ENCODE peak calls at places on chromosomes 1 and 21, in six cellular contexts. F, M, N, X, H and R are unnamed samples.

GRCh38 chr1:56409112-56409691 is 170.2 kb downstream of the PLPP3 start:
- DNase-seq in N (peak), X (no peak), H (no peak), M (no peak), F (no peak), R (no peak)

GRCh38 chr1:245856944-245857531 is 650.0 kb downstream of the SMYD3 start:
- DNase-seq in M (peak), H (no peak), F (peak), X (no peak), N (no peak), R (no peak)

GRCh38 chr1:26190373-26190987 is at the start of gene CATSPER4:
- DNase-seq in N (no peak), F (no peak), X (no peak), H (peak), M (no peak), R (no peak)

GRCh38 chr1:35443768-35444518 is 113.3 kb downstream of the KIAA0319L start:
- DNase-seq in N (no peak), M (no peak), F (peak), X (no peak), H (no peak), R (no peak)

GRCh38 chr1:6902153-6902552 is 116.9 kb downstream of the CAMTA1 start:
- DNase-seq in H (no peak), X (no peak), F (no peak), N (no peak), M (no peak), R (no peak)

GRCh38 chr1:220448217-220448616 is 79.7 kb upstream of the MARK1 start:
- DNase-seq in H (no peak), M (no peak), F (no peak), N (no peak), X (no peak), R (no peak)

GRCh38 chr1:30525980-30526651 is 197.3 kb downstream of the MATN1 start:
- DNase-seq in M (peak), H (peak), N (peak), F (peak), X (no peak), R (no peak)

GRCh38 chr1:93275634-93276295 is 69.9 kb upstream of the DR1 start:
- DNase-seq in X (no peak), N (no peak), M (no peak), F (no peak), H (no peak), R (no peak)

GRCh38 chr1:229231754-229232119 is 39.2 kb upstream of the RAB4A start:
- DNase-seq in H (no peak), F (no peak), X (no peak), N (no peak), M (no peak), R (no peak)

GRCh38 chr1:242219905-242220304 is 221.0 kb upstream of the MAP1LC3C start:
- DNase-seq in X (no peak), H (no peak), N (no peak), M (no peak), F (no peak), R (no peak)

GRCh38 chr21:31098576-31099005 is 60.3 kb upstream of the KRTAP19-8 start:
- DNase-seq in N (peak), F (peak), X (no peak), H (peak), M (peak), R (peak)

GRCh38 chr1:87399264-87399663 is 70.6 kb downstream of the LMO4 start:
- DNase-seq in M (no peak), X (no peak), H (no peak), F (no peak), N (no peak), R (no peak)

GRCh38 chr1:168709896-168710305 is 19.1 kb downstream of the DPT start:
- DNase-seq in N (no peak), F (no peak), X (no peak), M (peak), H (no peak), R (no peak)

GRCh38 chr1:220884109-220884980 is 5.1 kb downstream of the HLX start:
- DNase-seq in F (no peak), X (no peak), M (peak), H (peak), N (peak), R (no peak)

GRCh38 chr1:51627672-51628071 is 10.8 kb downstream of the OSBPL9 start:
- DNase-seq in X (no peak), H (peak), N (no peak), F (peak), M (peak), R (no peak)

GRCh38 chr1:84286071-84286470 is 15.4 kb upstream of the SAMD13 start:
- DNase-seq in H (no peak), F (peak), N (no peak), X (no peak), M (peak), R (no peak)
- H3K4me3 ChIP-seq in H (no peak), F (no peak), N (no peak), X (no peak), M (no peak), R (no peak)

DNA sequence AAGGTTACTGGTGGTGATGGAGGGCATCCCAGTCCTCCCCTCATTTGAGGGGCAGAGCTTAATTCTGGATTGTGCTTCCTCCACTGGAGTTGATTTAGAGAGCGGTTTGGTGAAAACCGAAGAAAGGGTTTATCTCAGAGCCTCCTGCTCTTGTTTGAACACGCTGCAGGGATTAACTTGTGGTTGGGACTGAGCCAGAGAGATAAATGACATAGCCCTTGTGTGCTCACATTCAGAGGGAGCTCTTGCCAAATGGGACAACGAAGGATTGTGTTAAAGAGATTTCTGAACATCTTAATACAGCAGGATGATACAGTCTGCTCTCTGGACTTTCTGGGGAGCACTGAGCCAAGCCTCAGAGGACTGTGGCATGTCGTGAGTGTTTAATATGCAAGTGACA is 308.2 kb downstream of the DISC1 start:
- DNase-seq in X (no peak), H (peak), M (no peak), F (peak), N (no peak), R (no peak)
- H3K4me3 ChIP-seq in X (no peak), H (no peak), M (no peak), F (no peak), N (no peak), R (no peak)

GRCh38 chr1:84436907-84437667 is 38.8 kb downstream of the DNASE2B start:
- DNase-seq in X (no peak), F (no peak), N (no peak), M (no peak), H (no peak), R (no peak)
- H3K4me3 ChIP-seq in X (no peak), F (no peak), N (no peak), M (no peak), H (no peak), R (no peak)

GRCh38 chr1:12175456-12175797 is 8.6 kb downstream of the TNFRSF1B start:
- DNase-seq in X (no peak), H (no peak), F (no peak), N (no peak), M (no peak), R (no peak)

GRCh38 chr1:12176298-12177118 is 9.7 kb downstream of the TNFRSF1B start:
- DNase-seq in M (no peak), F (no peak), X (no peak), N (no peak), H (no peak), R (no peak)

GRCh38 chr1:12172959-12173358 is 6.2 kb downstream of the TNFRSF1B start:
- DNase-seq in X (no peak), H (no peak), N (no peak), M (no peak), F (no peak), R (no peak)

GRCh38 chr1:12173631-12174121 is 6.9 kb downstream of the TNFRSF1B start:
- DNase-seq in N (no peak), F (peak), M (no peak), H (no peak), X (peak), R (peak)

GRCh38 chr1:12174789-12175455 is 8.1 kb downstream of the TNFRSF1B start:
- DNase-seq in N (peak), H (peak), M (no peak), X (no peak), F (no peak), R (no peak)
- H3K4me3 ChIP-seq in N (no peak), H (no peak), M (no peak), X (no peak), F (no peak), R (no peak)

DNA sequence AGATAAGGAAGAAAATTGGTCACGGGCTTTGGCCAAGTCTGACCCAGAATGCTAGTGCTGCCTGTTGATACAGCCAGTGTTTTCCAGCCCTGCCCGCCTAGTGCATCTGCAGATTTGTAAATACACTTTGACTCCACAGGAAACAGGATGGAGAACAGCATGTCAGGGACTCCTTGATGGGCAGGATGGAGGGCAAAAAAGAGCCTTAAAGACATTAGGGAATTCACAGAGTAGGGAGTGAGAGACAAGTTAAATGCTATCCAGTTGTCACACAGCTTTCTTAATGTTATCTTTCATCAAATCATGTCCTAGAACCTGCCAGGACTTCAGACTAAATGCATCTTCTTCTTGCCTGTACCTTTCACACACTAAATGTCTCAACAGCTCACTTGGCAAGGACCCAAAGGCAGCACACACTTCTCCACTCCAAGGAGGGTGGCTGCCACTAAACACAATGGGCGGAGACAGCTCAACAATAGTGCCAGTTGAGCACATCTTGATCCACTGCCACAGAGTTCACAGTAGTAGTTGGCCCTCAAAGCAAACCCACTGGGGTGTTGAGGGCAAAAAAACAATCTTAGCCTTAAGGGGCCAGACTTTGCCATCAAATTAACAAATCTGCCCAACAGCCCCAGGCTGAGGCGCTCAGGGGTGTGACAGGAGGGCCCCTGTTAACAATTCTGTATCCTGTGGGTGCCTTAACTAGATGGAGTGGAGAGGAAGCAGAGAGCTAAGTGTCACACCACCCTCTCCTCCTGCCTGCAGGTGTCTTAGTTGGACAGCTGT is 2.7 kb downstream of the HIVEP3 start:
- DNase-seq in X (no peak), M (no peak), N (no peak), H (no peak), F (no peak), R (no peak)
- H3K4me3 ChIP-seq in X (no peak), M (no peak), N (no peak), H (no peak), F (no peak), R (no peak)

GRCh38 chr1:117427297-117427696 is 60.0 kb downstream of the MAN1A2 start:
- DNase-seq in H (no peak), M (peak), N (no peak), X (no peak), F (no peak), R (no peak)
- H3K4me3 ChIP-seq in H (no peak), M (no peak), N (no peak), X (no peak), F (no peak), R (no peak)

DNA sequence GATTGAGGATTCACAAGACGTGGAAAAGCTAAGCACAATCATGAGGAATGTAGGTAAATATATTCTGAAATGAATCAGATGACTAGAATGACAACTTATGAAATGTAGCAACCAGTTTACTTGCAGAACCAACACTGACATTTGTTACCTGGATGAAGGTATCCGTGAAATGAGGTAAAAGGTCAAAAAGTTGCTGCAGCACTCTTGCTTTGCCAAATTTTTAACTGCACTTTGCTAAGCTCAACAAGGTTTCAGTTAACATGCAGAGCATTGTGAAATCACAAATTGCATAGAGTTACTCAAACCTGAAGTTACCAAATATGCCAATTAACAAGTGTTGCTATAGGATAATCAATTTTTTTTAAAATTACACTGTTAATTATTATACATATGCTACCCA is 1280.1 kb downstream of the KCNT2 start:
- DNase-seq in X (no peak), N (no peak), F (peak), M (no peak), H (no peak), R (no peak)
- H3K4me3 ChIP-seq in X (no peak), N (no peak), F (no peak), M (no peak), H (no peak), R (no peak)

GRCh38 chr1:197922070-197922390 is 4.9 kb downstream of the LHX9 start:
- DNase-seq in M (no peak), N (no peak), H (no peak), X (no peak), F (no peak), R (no peak)

GRCh38 chr1:197919523-197920301 is 2.5 kb downstream of the LHX9 start:
- DNase-seq in X (no peak), N (no peak), F (no peak), M (no peak), H (no peak), R (no peak)

GRCh38 chr1:197920345-197921117 is 3.4 kb downstream of the LHX9 start:
- DNase-seq in X (no peak), M (no peak), F (no peak), H (no peak), N (no peak), R (no peak)

GRCh38 chr1:197923013-197923412 is 5.8 kb downstream of the LHX9 start:
- DNase-seq in M (no peak), N (no peak), F (no peak), X (no peak), H (no peak), R (no peak)

GRCh38 chr1:197921235-197922069 is 4.3 kb downstream of the LHX9 start:
- DNase-seq in N (no peak), X (no peak), F (no peak), H (no peak), M (no peak), R (no peak)
- H3K4me3 ChIP-seq in N (no peak), X (no peak), F (no peak), H (no peak), M (no peak), R (no peak)

DNA sequence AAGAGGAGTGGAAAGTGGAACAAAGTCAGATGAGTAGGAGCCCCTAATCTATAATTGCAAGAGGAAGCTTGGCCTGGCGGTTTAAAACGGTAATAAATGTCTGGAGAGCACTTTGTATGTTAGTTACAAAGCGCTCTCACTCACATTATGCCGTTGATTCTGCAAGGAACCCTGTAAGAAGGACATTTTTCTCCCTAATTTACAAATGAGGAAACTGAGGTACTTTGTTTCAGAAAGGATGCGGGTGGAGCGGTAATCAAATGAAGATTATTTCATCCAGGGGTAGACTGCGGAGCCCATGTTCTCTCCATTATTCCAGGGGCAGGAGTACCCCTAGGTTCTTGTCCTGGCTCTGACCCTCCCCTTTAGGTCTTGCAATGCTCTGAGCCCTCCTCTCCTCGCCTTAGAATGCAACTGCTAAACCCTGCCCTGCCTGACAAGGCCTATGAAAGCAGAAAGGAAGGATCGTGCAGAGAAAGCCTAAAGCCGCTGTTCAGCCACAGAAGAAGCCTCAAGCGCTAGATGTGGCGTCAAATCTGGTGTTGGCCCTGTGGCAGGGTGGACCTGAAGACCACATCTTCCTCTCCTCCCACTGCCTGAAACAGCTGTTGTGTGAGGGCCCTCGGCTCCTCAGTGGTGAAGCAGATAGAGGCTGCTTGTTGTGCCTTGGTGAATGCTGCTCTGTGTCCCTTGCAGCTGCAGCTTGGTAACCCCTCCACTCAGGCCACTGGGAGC is 588 bp upstream of the PACC1 start:
- DNase-seq in M (no peak), X (no peak), F (no peak), H (no peak), N (no peak), R (no peak)
- H3K4me3 ChIP-seq in M (peak), X (peak), F (peak), H (peak), N (peak), R (peak)

GRCh38 chr1:46718340-46718726 is 581 bp downstream of the EFCAB14 start:
- DNase-seq in H (no peak), X (no peak), N (no peak), M (no peak), F (no peak), R (no peak)

GRCh38 chr1:46721204-46721603 is 2.3 kb upstream of the EFCAB14 start:
- DNase-seq in F (no peak), X (no peak), M (no peak), H (no peak), N (no peak), R (no peak)

GRCh38 chr1:46718727-46719622 is at the start of gene EFCAB14:
- DNase-seq in M (peak), N (peak), X (peak), F (peak), H (peak), R (peak)

GRCh38 chr1:46717654-46718053 is 1.3 kb downstream of the EFCAB14 start:
- DNase-seq in F (no peak), M (no peak), X (no peak), H (no peak), N (no peak), R (no peak)

DNA sequence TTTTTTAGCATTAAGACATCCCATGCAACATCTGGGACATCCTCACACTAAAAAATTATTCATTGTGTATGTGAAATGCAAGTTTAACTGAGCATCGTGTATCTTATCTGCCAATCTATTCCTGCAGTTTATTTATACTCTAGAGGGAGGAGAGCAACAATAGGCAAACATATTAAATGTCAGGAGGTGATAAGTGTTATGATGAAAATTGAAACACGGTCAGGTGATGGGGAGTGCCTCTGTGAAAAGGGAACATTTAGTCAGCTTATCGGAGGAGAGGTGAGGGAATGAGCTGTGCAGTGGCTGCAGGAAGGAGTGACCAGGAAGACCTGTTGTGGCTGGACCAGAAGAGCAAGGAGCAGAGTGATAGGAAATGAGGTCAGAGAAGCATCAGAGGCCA is 775 bp upstream of the EFCAB14 start:
- DNase-seq in N (no peak), X (no peak), F (no peak), M (no peak), H (no peak), R (no peak)
- H3K4me3 ChIP-seq in N (peak), X (peak), F (no peak), M (no peak), H (peak), R (no peak)